ENCODE peak calls at places on chromosomes 6 and 20, in eight cellular contexts. L, K, Z, F, D, G, Q and J are unnamed samples.

GRCh38 chr6:23410439-23410838 is 715.6 kb upstream of the NRSN1 start:
- DNase-seq in D (no peak), Z (no peak), G (no peak), Q (no peak), F (no peak), K (no peak), L (no peak), J (no peak)

GRCh38 chr20:50648651-50649050 is 42.7 kb downstream of the RIPOR3 start:
- DNase-seq in Z (no peak), F (no peak), D (no peak), L (no peak), Q (no peak), K (no peak), G (no peak), J (no peak)

GRCh38 chr6:30970946-30971345 is 12.6 kb upstream of the MUC21 start:
- DNase-seq in Q (no peak), Z (no peak), F (no peak), D (no peak), L (no peak), K (peak; percentile 66), G (no peak), J (no peak)

GRCh38 chr6:35508542-35508941 is 4.2 kb downstream of the TULP1 start:
- DNase-seq in D (no peak), Q (no peak), F (no peak), G (no peak), K (no peak), L (no peak), Z (no peak), J (no peak)

GRCh38 chr6:65182681-65183080 is 524.3 kb downstream of the EYS start:
- DNase-seq in L (no peak), D (no peak), Q (no peak), G (no peak), F (no peak), K (no peak), Z (no peak), J (no peak)

GRCh38 chr6:13229205-13230085 is 98.9 kb downstream of the TBC1D7 start:
- DNase-seq in G (peak; percentile 5), Q (peak; percentile 7), D (no peak), L (peak; percentile 66), K (peak; percentile 7), Z (no peak), F (no peak), J (peak; percentile 6)

GRCh38 chr20:19735446-19735845 is 22.6 kb upstream of the RIN2 start:
- DNase-seq in K (peak; percentile 97), L (peak; percentile 91), F (no peak), Z (no peak), G (no peak), D (no peak), Q (peak; percentile 86), J (peak; percentile 81)

GRCh38 chr6:71706523-71706922 is 179.8 kb upstream of the RIMS1 start:
- DNase-seq in F (no peak), G (no peak), Z (no peak), L (no peak), D (no peak), Q (no peak), K (no peak), J (no peak)

GRCh38 chr20:46289416-46289815 is 18.9 kb downstream of the CDH22 start:
- DNase-seq in Q (no peak), L (no peak), D (no peak), Z (no peak), F (no peak), G (no peak), K (no peak), J (no peak)

GRCh38 chr6:160973311-160973710 is 18.3 kb upstream of the MAP3K4 start:
- DNase-seq in Q (no peak), K (no peak), F (no peak), Z (no peak), L (peak; percentile 82), G (no peak), D (no peak), J (no peak)

GRCh38 chr20:13671500-13672288 is 33.0 kb upstream of the TASP1 start:
- DNase-seq in G (no peak), Q (no peak), K (peak; percentile 50), F (no peak), L (no peak), D (no peak), Z (no peak), J (peak; percentile 80)

GRCh38 chr6:18021166-18021850 is 33.9 kb upstream of the KIF13A start:
- DNase-seq in K (peak; percentile 81), G (no peak), Q (no peak), Z (no peak), L (no peak), D (no peak), F (no peak), J (no peak)

GRCh38 chr6:127845242-127845641 is 55.6 kb downstream of the THEMIS start:
- DNase-seq in D (no peak), Z (no peak), K (no peak), G (no peak), L (no peak), F (no peak), Q (no peak), J (no peak)

GRCh38 chr6:36576573-36576972 is 17.6 kb upstream of the SRSF3 start:
- DNase-seq in G (no peak), Z (no peak), F (no peak), D (no peak), K (no peak), L (no peak), Q (no peak), J (no peak)

GRCh38 chr20:36030143-36030542 is 61.8 kb downstream of the CNBD2 start:
- DNase-seq in D (no peak), L (peak; percentile 41), G (no peak), Z (no peak), K (no peak), F (no peak), Q (no peak), J (no peak)

GRCh38 chr20:48897298-48898044 is 24.0 kb upstream of the ARFGEF2 start:
- DNase-seq in Z (no peak), D (no peak), F (no peak), L (no peak), G (no peak), K (peak; percentile 88), Q (peak; percentile 95), J (peak; percentile 84)

GRCh38 chr6:32819729-32820128 is 2.9 kb upstream of the HLA-DOB start:
- DNase-seq in Z (no peak), Q (peak; percentile 14), G (no peak), L (no peak), F (no peak), D (no peak), K (peak; percentile 95), J (peak; percentile 65)

GRCh38 chr6:127392301-127392700 is 48.9 kb upstream of the ECHDC1 start:
- DNase-seq in L (no peak), D (no peak), K (peak; percentile 90), F (no peak), Q (no peak), G (no peak), Z (no peak), J (no peak)

GRCh38 chr6:34249469-34250370 is 914 bp upstream of the SMIM29 start:
- DNase-seq in Q (no peak), D (no peak), G (no peak), K (no peak), Z (no peak), F (no peak), L (peak; percentile 58), J (no peak)

GRCh38 chr6:92690997-92691599 is 728.3 kb downstream of the EPHA7 start:
- DNase-seq in L (no peak), Q (no peak), K (peak; percentile 64), G (no peak), D (no peak), Z (no peak), F (no peak), J (peak; percentile 4)

GRCh38 chr6:82138075-82138791 is 109.3 kb downstream of the IBTK start:
- DNase-seq in K (peak; percentile 18), D (no peak), G (no peak), Q (no peak), Z (no peak), F (no peak), L (no peak), J (no peak)

GRCh38 chr6:129098061-129098553 is 215.2 kb downstream of the LAMA2 start:
- DNase-seq in K (no peak), Q (no peak), L (no peak), G (no peak), D (no peak), F (no peak), Z (no peak), J (no peak)

GRCh38 chr6:169669147-169669546 is 32.7 kb downstream of the WDR27 start:
- DNase-seq in D (no peak), Z (no peak), F (no peak), L (no peak), K (peak; percentile 15), G (no peak), Q (no peak), J (no peak)

GRCh38 chr20:38303908-38304379 is at the start of gene BPI:
- DNase-seq in F (no peak), G (no peak), Z (no peak), D (no peak), Q (peak; percentile 80), K (no peak), L (peak; percentile 87), J (peak; percentile 39)

GRCh38 chr6:112320561-112321300 is 26.4 kb upstream of the RFPL4B start:
- DNase-seq in F (no peak), K (peak; percentile 42), Z (no peak), L (no peak), Q (no peak), D (no peak), G (no peak), J (no peak)

GRCh38 chr20:25032478-25033183 is 25.3 kb downstream of the ACSS1 start:
- DNase-seq in G (no peak), F (peak; percentile 17), D (no peak), L (no peak), K (no peak), Z (no peak), Q (peak; percentile 89), J (peak; percentile 76)

GRCh38 chr6:159305159-159305558 is 136.0 kb downstream of the FNDC1 start:
- DNase-seq in Q (no peak), Z (no peak), G (no peak), D (no peak), K (no peak), L (no peak), F (no peak), J (no peak)

GRCh38 chr6:121055572-121056163 is 278.6 kb downstream of the TBC1D32 start:
- DNase-seq in K (peak; percentile 49), Z (no peak), Q (peak; percentile 47), G (no peak), L (no peak), D (no peak), F (peak; percentile 23), J (peak; percentile 76)